ENCODE peak calls at places on chromosome 16, in nine cellular contexts. H, F, D, C, W, Q, B, J and X are unnamed samples.

GRCh38 chr16:26530584-26531289 is 536.0 kb upstream of the C16orf82 start:
- DNase-seq in H (no peak), F (no peak), D (no peak), C (no peak), W (no peak), Q (no peak), B (no peak), J (no peak), X (no peak)

GRCh38 chr16:716250-716607 is 1.3 kb downstream of the METRN start:
- DNase-seq in H (no peak), F (peak; percentile 54), D (peak; percentile 48), C (no peak), W (peak; percentile 72), Q (no peak), B (no peak), J (no peak), X (no peak)

GRCh38 chr16:68091604-68092261 is 6.6 kb downstream of the NFATC3 start:
- DNase-seq in H (no peak), F (peak; percentile 70), D (no peak), C (no peak), W (peak; percentile 79), Q (no peak), B (peak; percentile 50), J (no peak), X (no peak)

GRCh38 chr16:85425061-85425662 is 188.0 kb upstream of the GSE1 start:
- DNase-seq in H (no peak), F (no peak), D (no peak), C (no peak), W (no peak), Q (peak; percentile 44), B (no peak), J (no peak), X (no peak)

GRCh38 chr16:68658974-68659360 is 13.9 kb downstream of the CDH3 start:
- DNase-seq in H (no peak), F (no peak), D (no peak), C (no peak), W (no peak), Q (no peak), B (no peak), J (no peak), X (no peak)

GRCh38 chr16:89050119-89050867 is 43.4 kb upstream of the ACSF3 start:
- DNase-seq in H (no peak), F (no peak), D (no peak), C (no peak), W (no peak), Q (no peak), B (no peak), J (no peak), X (no peak)

GRCh38 chr16:25172831-25173230 is 43.9 kb upstream of the AQP8 start:
- DNase-seq in H (no peak), F (no peak), D (no peak), C (no peak), W (no peak), Q (no peak), B (no peak), J (no peak), X (no peak)

GRCh38 chr16:69253796-69254426 is 57.2 kb upstream of the VPS4A start:
- DNase-seq in H (no peak), F (no peak), D (no peak), C (no peak), W (peak; percentile 46), Q (no peak), B (no peak), J (no peak), X (no peak)

GRCh38 chr16:51816929-51817328 is 665.9 kb upstream of the SALL1 start:
- DNase-seq in H (no peak), F (peak; percentile 50), D (no peak), C (no peak), W (peak; percentile 21), Q (no peak), B (no peak), J (no peak), X (no peak)

DNA sequence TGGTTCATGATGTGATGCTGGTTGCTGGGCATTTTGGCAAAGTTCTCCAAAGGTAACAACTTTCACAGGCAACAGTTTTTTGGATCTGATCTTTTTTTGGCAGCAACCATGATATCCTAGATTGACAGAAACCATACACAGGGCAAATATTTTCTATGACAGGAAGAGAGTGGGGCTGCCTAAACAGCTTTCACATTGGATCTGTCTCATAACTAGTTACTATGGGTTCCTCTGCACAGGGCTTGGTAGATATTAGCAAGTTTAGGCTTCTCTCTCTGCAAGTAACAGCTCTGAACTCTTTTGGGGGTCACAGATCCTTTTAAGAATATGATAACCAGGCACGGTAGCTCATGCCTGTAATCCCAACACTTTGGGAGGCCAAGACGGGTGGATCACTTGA is 28.6 kb downstream of the COG4 start:
- DNase-seq in H (no peak), F (no peak), D (no peak), C (no peak), W (no peak), Q (no peak), B (no peak), J (no peak), X (no peak)
- H3K4me3 ChIP-seq in H (no peak overlapping the region), F (no peak overlapping the region), D (no peak overlapping the region), C (no peak overlapping the region), W (no peak overlapping the region), Q (no peak overlapping the region), B (no peak overlapping the region), J (no peak overlapping the region), X (no peak overlapping the region)

GRCh38 chr16:86575754-86576557 is 2.4 kb upstream of the FOXL1 start:
- DNase-seq in H (peak; percentile 95), F (peak; percentile 99), D (peak; percentile 55), C (peak; percentile 72), W (peak; percentile 99), Q (no peak), B (peak; percentile 85), J (peak; percentile 83), X (peak; percentile 87)

GRCh38 chr16:86576591-86577313 is 1.6 kb upstream of the FOXL1 start:
- DNase-seq in H (peak; percentile 80), F (peak; percentile 53), D (no peak), C (no peak), W (peak; percentile 66), Q (no peak), B (no peak), J (no peak), X (peak; percentile 61)

GRCh38 chr16:86578499-86579267 is at the start of gene FOXL1:
- DNase-seq in H (peak; percentile 56), F (no peak), D (no peak), C (no peak), W (peak; percentile 90), Q (no peak), B (no peak), J (no peak), X (peak; percentile 61)

GRCh38 chr16:86578056-86578455 is 293 bp upstream of the FOXL1 start:
- DNase-seq in H (peak; percentile 97), F (peak; percentile 99), D (no peak), C (no peak), W (peak; percentile 91), Q (no peak), B (no peak), J (no peak), X (peak; percentile 77)

DNA sequence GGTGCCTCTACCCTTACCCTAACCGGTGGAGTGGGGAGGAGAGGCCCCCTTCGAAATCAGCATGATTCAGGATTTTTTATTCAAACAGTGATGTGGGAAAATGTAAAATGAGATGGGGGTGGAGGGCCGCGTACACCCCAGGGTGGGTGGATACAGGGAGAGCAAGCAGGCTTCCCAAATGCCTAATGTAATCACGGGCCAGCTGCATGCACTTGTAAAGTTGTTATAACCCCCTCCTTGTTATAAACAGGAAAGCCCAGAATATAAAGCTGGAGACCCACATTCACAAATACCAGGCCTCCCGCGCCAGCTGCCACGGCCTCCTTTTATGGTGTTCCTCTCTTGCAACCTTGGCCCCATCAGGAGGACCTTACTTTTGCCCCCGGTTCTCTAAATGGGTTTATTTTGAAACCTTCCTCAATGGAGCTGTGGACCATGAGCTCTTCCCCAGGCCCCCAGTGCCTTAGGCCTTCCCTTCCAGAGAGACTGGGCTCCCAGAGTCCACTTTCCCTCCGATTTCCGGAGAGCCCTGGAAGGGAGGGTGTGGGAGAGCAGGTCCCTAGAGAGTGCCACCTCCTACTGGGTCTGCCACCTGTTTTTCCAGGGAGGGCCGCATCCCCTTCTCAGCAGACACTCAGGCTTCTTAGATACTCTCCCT is 906 bp upstream of the FOXL1 start:
- DNase-seq in H (peak; percentile 93), F (peak; percentile 93), D (no peak), C (no peak), W (peak; percentile 53), Q (no peak), B (no peak), J (no peak), X (no peak)
- H3K4me3 ChIP-seq in H (peak overlapping the region; percentile 76), F (peak overlapping the region; percentile 74), D (no peak overlapping the region), C (no peak overlapping the region), W (peak overlapping the region; percentile 53), Q (no peak overlapping the region), B (no peak overlapping the region), J (peak overlapping the region; percentile 57), X (peak overlapping the region; percentile 60)

DNA sequence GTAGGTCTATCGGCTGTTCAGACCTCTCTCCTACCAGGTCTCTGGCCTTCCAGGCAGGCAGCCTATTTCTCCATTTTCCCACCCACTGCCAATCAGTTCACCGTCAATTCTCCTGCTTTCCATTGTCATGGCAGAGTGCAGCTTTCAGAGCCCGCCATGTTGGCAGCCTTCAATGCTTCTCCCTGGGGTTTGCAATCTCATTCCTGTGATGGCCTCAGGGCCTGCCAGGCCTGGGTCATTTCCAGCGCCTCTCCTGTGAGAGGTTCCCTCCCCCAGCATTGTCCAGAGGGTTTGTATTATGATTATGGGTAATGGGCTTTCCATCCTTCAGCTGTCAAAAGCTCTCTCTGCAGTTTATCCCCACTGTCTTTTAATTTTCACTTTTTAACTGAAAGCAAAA is 716.6 kb upstream of the CDH8 start:
- DNase-seq in H (no peak), F (no peak), D (no peak), C (no peak), W (no peak), Q (no peak), B (no peak), J (no peak), X (no peak)
- H3K4me3 ChIP-seq in H (no peak overlapping the region), F (no peak overlapping the region), D (no peak overlapping the region), C (no peak overlapping the region), W (no peak overlapping the region), Q (no peak overlapping the region), B (no peak overlapping the region), J (no peak overlapping the region), X (no peak overlapping the region)

GRCh38 chr16:13377143-13377542 is 475.7 kb downstream of the SHISA9 start:
- DNase-seq in H (no peak), F (no peak), D (no peak), C (no peak), W (no peak), Q (no peak), B (no peak), J (no peak), X (no peak)

GRCh38 chr16:13378151-13378550 is 476.8 kb downstream of the SHISA9 start:
- DNase-seq in H (no peak), F (no peak), D (no peak), C (no peak), W (peak; percentile 33), Q (no peak), B (no peak), J (no peak), X (no peak)

GRCh38 chr16:13376174-13376573 is 474.8 kb downstream of the SHISA9 start:
- DNase-seq in H (no peak), F (no peak), D (no peak), C (no peak), W (no peak), Q (no peak), B (no peak), J (no peak), X (no peak)

DNA sequence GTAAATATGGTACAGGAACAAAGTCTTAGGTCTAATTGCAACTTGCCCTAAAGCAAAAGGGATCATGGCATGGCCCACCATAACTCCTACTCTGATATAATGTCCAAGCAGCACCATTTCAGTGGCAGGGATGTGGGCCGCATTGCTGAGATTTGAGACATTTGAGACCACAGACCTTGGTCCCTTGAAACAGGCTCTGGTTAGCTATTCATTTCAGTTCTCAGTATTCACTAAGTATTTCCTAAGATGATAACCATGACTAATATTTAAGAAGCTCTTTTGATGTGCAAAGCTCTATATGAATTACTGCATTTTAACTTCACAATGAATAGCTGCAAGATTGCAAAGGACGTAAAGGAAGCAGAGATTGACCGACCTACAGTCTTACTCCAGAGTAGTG is 471.0 kb downstream of the SHISA9 start:
- DNase-seq in H (no peak), F (no peak), D (no peak), C (no peak), W (no peak), Q (no peak), B (no peak), J (no peak), X (no peak)
- H3K4me3 ChIP-seq in H (no peak overlapping the region), F (no peak overlapping the region), D (no peak overlapping the region), C (no peak overlapping the region), W (no peak overlapping the region), Q (no peak overlapping the region), B (no peak overlapping the region), J (no peak overlapping the region), X (no peak overlapping the region)